ENCODE peak calls at places on chromosomes 16 and 17, in nine cellular contexts. F, D, Z, H, B, M, L, J and P are unnamed samples.
A peak's percentile ranks its signal among the peaks of the same experiment; 100 is the strongest.

GRCh38 chr16:68064791-68065365 is 20.3 kb upstream of the NFATC3 start:
- DNase-seq in F (peak; percentile 64), D (peak; percentile 67), Z (peak; percentile 53), H (peak; percentile 65), B (no peak), M (no peak), L (peak; percentile 74), J (peak; percentile 79), P (peak; percentile 85)

GRCh38 chr16:75506567-75506966 is 11.3 kb upstream of the CHST6 start:
- DNase-seq in F (peak; percentile 84), D (peak; percentile 73), Z (no peak), H (no peak), B (no peak), M (peak; percentile 67), L (peak; percentile 82), J (no peak), P (peak; percentile 72)

GRCh38 chr16:74748710-74749073 is 25.9 kb downstream of the FA2H start:
- DNase-seq in F (no peak), D (no peak), Z (no peak), H (no peak), B (no peak), M (no peak), L (no peak), J (no peak), P (no peak)

GRCh38 chr16:19502395-19503131 is 19.3 kb downstream of the GDE1 start:
- DNase-seq in F (peak; percentile 58), D (peak; percentile 82), Z (peak; percentile 43), H (peak; percentile 47), B (peak; percentile 60), M (no peak), L (no peak), J (peak; percentile 66), P (peak; percentile 65)

GRCh38 chr17:32861979-32862378 is 14.9 kb downstream of the MYO1D start:
- DNase-seq in F (no peak), D (no peak), Z (no peak), H (no peak), B (no peak), M (no peak), L (no peak), J (no peak), P (no peak)

GRCh38 chr17:47948706-47949196 is 7.4 kb downstream of the PNPO start:
- DNase-seq in F (peak; percentile 16), D (peak; percentile 85), Z (no peak), H (no peak), B (no peak), M (peak; percentile 69), L (no peak), J (no peak), P (no peak)

GRCh38 chr16:88418869-88419268 is 34.2 kb upstream of the ZFPM1 start:
- DNase-seq in F (no peak), D (no peak), Z (no peak), H (no peak), B (no peak), M (no peak), L (no peak), J (no peak), P (no peak)

GRCh38 chr16:83937267-83937666 is 15.8 kb upstream of the OSGIN1 start:
- DNase-seq in F (no peak), D (no peak), Z (no peak), H (no peak), B (no peak), M (no peak), L (no peak), J (no peak), P (no peak)